ENCODE peak calls at places on chromosomes 11 and 22, in five cellular contexts. D is GM23338, J is K562, T is breast epithelium, H is sigmoid colon. P is an unnamed sample.

GRCh38 chr11:90234977-90235376 is 12.1 kb upstream of the CHORDC1 start:
- DNase-seq in D (no peak), J (no peak), T (no peak), H (no peak), P (no peak)

GRCh38 chr22:42173183-42173926 is 42.7 kb upstream of the CYP2D6 start:
- DNase-seq in D (no peak), J (no peak), T (no peak), H (no peak), P (no peak)

GRCh38 chr22:46731246-46732040 is 6.6 kb downstream of the CERK start:
- DNase-seq in D (peak; percentile 50), J (no peak), T (peak; percentile 79), H (no peak), P (no peak)

GRCh38 chr22:30705710-30706651 is 11.3 kb downstream of the OSBP2 start:
- DNase-seq in D (no peak), J (no peak), T (no peak), H (no peak), P (no peak)

GRCh38 chr11:129090056-129090455 is 102.1 kb downstream of the ARHGAP32 start:
- DNase-seq in D (no peak), J (no peak), T (no peak), H (no peak), P (no peak)

GRCh38 chr11:1082346-1082727 is 7.7 kb downstream of the MUC2 start:
- DNase-seq in D (no peak), J (no peak), T (no peak), H (peak; percentile 57), P (no peak)

GRCh38 chr11:60303661-60304060 is 23.2 kb downstream of the MS4A4A start:
- DNase-seq in D (no peak), J (no peak), T (no peak), H (no peak), P (no peak)

GRCh38 chr11:79087957-79088318 is 352.9 kb downstream of the TENM4 start:
- DNase-seq in D (no peak), J (no peak), T (no peak), H (no peak), P (no peak)

GRCh38 chr22:46056169-46057041 is 79.4 kb upstream of the WNT7B start:
- DNase-seq in D (no peak), J (no peak), T (peak; percentile 34), H (peak; percentile 85), P (no peak)

GRCh38 chr22:20312396-20313191 is 7.3 kb downstream of the DGCR6L start:
- DNase-seq in D (no peak), J (peak; percentile 12), T (peak; percentile 7), H (peak; percentile 41), P (peak; percentile 67)

GRCh38 chr22:25062378-25063095 is 110.0 kb downstream of the KIAA1671 start:
- DNase-seq in D (no peak), J (no peak), T (no peak), H (no peak), P (no peak)

GRCh38 chr11:117936973-117937372 is 7.8 kb upstream of the TMPRSS13 start:
- DNase-seq in D (no peak), J (no peak), T (no peak), H (no peak), P (peak; percentile 16)

GRCh38 chr11:118462178-118462577 is 25.9 kb downstream of the KMT2A start:
- DNase-seq in D (peak; percentile 39), J (no peak), T (no peak), H (no peak), P (no peak)

GRCh38 chr11:69874984-69875673 is 55.9 kb upstream of the FGF3 start:
- DNase-seq in D (no peak), J (no peak), T (no peak), H (peak; percentile 36), P (no peak)

GRCh38 chr11:44556735-44557409 is 8.6 kb upstream of the CD82 start:
- DNase-seq in D (peak; percentile 81), J (peak; percentile 78), T (no peak), H (peak; percentile 78), P (no peak)

GRCh38 chr11:130418756-130419155 is 9.7 kb downstream of the ADAMTS8 start:
- DNase-seq in D (no peak), J (no peak), T (peak; percentile 76), H (no peak), P (no peak)

GRCh38 chr11:17428930-17429329 is 40.5 kb upstream of the KCNJ11 start:
- DNase-seq in D (no peak), J (no peak), T (no peak), H (no peak), P (no peak)

GRCh38 chr22:32020117-32020516 is 22.9 kb upstream of the SLC5A1 start:
- DNase-seq in D (no peak), J (no peak), T (no peak), H (no peak), P (no peak)

GRCh38 chr11:12289667-12290476 is 87.5 kb upstream of the PARVA start:
- DNase-seq in D (no peak), J (no peak), T (no peak), H (no peak), P (no peak)

GRCh38 chr11:12288212-12288933 is 89.0 kb upstream of the PARVA start:
- DNase-seq in D (peak; percentile 96), J (peak; percentile 85), T (peak; percentile 58), H (peak; percentile 94), P (peak; percentile 86)

GRCh38 chr11:12287374-12288211 is 89.8 kb upstream of the PARVA start:
- DNase-seq in D (peak; percentile 80), J (peak; percentile 55), T (no peak), H (peak; percentile 93), P (peak; percentile 90)

GRCh38 chr11:12290477-12290922 is 86.9 kb upstream of the PARVA start:
- DNase-seq in D (no peak), J (no peak), T (no peak), H (no peak), P (no peak)

DNA sequence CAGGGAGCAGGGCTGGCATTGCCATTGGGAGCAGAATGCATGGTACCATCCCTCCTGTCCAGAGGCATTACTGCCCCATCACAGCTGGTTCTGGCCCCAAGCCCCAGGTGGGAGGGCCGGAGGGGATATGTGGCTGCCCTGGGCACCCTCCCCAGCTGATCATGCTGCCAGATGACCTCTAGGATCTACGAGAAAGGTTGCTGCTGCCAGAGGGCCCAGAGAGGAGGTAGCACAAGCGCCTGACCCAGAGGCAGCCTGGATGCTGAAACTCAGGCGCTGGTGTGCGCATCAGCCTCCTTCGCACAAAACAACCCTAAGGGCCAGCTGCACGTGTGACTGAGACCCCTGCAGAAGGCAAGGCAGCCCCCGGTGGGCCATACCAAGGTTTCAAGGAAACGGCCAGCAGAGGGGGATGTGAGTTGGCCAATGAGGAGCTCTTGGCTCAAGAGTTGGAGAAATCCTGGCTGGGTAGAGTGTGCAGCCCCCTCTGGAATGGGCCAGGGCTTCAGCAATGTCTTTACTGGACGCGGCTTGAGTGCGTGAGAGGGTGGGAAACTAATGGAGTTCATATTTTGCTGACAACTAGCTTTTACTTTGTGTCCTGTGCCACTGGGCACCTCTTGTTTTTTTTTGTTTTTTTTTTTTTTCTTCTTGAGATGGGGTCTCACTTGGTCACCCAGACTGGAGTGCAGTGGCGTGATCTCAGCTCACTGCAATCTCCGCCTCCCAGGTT is 88.3 kb upstream of the PARVA start:
- DNase-seq in D (no peak), J (no peak), T (no peak), H (no peak), P (peak; percentile 94)
- TF ChIP-seq CTCF in D (peak; percentile 46), J (no peak), T (no peak), H (no peak), P (no peak)

DNA sequence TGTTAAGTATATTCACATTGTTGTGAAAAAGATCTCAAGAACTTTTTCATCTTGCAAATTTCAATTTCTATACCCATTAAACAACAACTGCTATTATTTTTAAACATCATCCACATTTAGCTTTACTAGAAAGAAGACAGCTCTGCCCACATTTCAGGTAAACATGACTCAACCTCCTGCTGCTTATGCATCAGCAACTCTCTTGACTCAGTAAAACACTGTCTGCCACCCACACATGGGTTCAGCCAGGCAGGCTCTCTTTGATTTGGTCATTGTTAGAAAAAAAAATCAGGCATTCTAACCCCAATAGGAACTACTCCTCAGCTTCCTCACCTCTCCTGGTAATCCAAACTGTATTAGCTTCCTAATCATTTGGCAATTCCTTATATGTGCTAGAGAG is 5.1 kb upstream of the ENDOD1 start:
- DNase-seq in D (no peak), J (peak; percentile 44), T (no peak), H (no peak), P (no peak)
- TF ChIP-seq POLR2AphosphoS5 in D (no peak), J (no peak), T (no peak), H (no peak), P (no peak)

GRCh38 chr22:17143826-17144225 is 15.3 kb downstream of the HDHD5 start:
- DNase-seq in D (no peak), J (no peak), T (no peak), H (no peak), P (no peak)
- H3K36me3 ChIP-seq in D (no peaks in the 10 kb centered on the region), J (peaks cover 52% of the 10 kb centered on the region), T (peaks cover 6% of the 10 kb centered on the region), H (peaks cover 27% of the 10 kb centered on the region), P (no peaks in the 10 kb centered on the region)

GRCh38 chr22:26264162-26264561 is 94.9 kb downstream of the SEZ6L start:
- DNase-seq in D (no peak), J (no peak), T (no peak), H (no peak), P (no peak)

DNA sequence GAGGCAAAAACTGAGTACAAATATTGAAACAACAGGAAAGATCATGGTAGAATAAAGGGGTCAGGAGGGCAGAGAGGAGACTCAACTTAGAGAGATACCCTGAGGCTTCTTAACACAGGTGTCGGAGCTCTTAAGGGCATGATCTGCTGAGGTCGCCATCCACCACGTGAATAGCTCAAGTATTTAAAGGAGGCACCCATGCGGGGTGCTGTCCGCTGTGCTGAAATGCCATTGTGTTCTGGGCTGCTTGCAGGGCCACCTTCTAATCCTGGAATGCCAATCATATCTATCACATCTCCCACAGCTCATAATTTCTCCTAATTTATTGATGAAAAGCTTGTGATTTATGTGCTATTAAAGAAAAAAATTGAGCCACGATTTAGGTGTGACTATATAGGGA is 90.2 kb downstream of the SEZ6L start:
- DNase-seq in D (peak; percentile 89), J (peak; percentile 27), T (no peak), H (no peak), P (no peak)
- TF ChIP-seq CTCF in D (peak; percentile 40), J (no peak), T (no peak), H (no peak), P (no peak)

P was measured in vagina.